ENCODE peak calls at places on chromosomes 11 and 22, in four cellular contexts. L is cardiac muscle cell, N is fibroblast of lung, R is kidney. A is an unnamed sample.
A peak's percentile ranks its signal among the peaks of the same experiment; 100 is the strongest.

GRCh38 chr11:65185869-65186341 is 4.2 kb downstream of the CAPN1 start:
- DNase-seq in R (peak; percentile 69), L (no peak), N (no peak), A (no peak)

GRCh38 chr11:69791266-69791665 is 16.1 kb upstream of the FGF4 start:
- DNase-seq in L (peak; percentile 37), R (no peak), N (peak; percentile 31), A (no peak)

GRCh38 chr22:22823126-22823804 is 64.4 kb upstream of the IGLL5 start:
- DNase-seq in R (no peak), N (no peak), L (no peak), A (no peak)

GRCh38 chr11:120035756-120036155 is 102.2 kb downstream of the TRIM29 start:
- DNase-seq in N (no peak), L (no peak), R (no peak), A (no peak)

GRCh38 chr11:3169235-3169951 is 4.3 kb upstream of the OSBPL5 start:
- DNase-seq in N (peak; percentile 66), L (peak; percentile 82), R (peak; percentile 80), A (no peak)

GRCh38 chr11:15929371-15929801 is 427.0 kb downstream of the SOX6 start:
- DNase-seq in R (no peak), L (no peak), N (no peak), A (peak; percentile 43)

GRCh38 chr11:128684582-128685382 is 9.1 kb upstream of the FLI1 start:
- DNase-seq in R (peak; percentile 66), L (no peak), N (no peak), A (no peak)

GRCh38 chr11:124867700-124868099 is 2.5 kb downstream of the ROBO3 start:
- DNase-seq in L (peak; percentile 54), R (peak; percentile 35), N (peak; percentile 48), A (no peak)

GRCh38 chr11:134544095-134544815 is 132.2 kb upstream of the B3GAT1 start:
- DNase-seq in R (no peak), N (no peak), L (no peak), A (no peak)

GRCh38 chr11:102994101-102994500 is 38.6 kb upstream of the MMP13 start:
- DNase-seq in R (no peak), L (no peak), N (no peak), A (no peak)

GRCh38 chr22:22076361-22076760 is 93.8 kb upstream of the TOP3B start:
- DNase-seq in N (no peak), R (no peak), L (no peak), A (no peak)

GRCh38 chr11:87298155-87298554 is 260.4 kb downstream of the TMEM135 start:
- DNase-seq in L (no peak), R (no peak), N (no peak), A (no peak)

GRCh38 chr22:40396882-40397281 is 26.5 kb downstream of the SGSM3 start:
- DNase-seq in L (peak; percentile 89), R (peak; percentile 77), N (peak; percentile 80), A (peak; percentile 59)

GRCh38 chr11:123386746-123387510 is 43.1 kb upstream of the GRAMD1B start:
- DNase-seq in R (no peak), L (no peak), N (no peak), A (no peak)

GRCh38 chr22:45928726-45929359 is 48.1 kb downstream of the WNT7B start:
- DNase-seq in R (no peak), N (no peak), L (no peak), A (no peak)

DNA sequence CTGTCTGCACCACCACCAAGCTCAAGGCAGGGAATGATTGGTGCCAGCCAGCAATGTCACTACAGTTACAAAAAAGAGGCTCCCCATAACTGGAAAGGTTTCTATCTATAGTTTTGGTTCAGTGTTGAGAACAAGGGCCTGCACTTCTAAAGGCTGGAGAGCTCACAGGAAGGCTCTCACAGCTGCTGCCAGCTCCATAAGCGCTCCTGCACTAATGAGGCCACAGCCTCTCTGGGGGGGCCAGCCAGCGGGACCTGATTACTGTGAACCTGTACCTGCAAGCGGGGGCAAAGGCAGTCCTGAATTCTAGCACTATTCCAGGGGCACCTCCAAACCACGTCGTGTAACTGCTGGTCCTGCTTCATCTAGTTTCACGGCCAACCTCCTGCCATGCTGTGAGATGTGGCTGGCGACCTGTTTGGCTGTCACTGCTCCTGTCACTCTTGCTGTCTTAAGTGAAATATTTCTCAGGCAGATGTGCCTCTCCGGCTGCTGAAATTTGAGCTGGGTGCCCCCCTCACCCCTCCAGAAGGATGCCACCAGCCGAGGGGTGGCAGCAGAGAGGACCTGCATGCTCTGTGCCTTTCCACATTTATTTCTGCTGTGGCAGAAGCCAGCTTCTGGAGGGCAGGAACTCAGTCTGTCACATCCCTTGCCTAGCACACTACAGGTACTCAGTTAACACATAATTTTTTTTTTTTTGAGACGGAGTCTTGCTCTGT is 53.3 kb upstream of the ARFGAP3 start:
- DNase-seq in L (no peak), N (no peak), R (no peak), A (no peak)
- H3K4me1 ChIP-seq in L (peaks cover 56% of the 10 kb centered on the region), N (peaks cover 8% of the 10 kb centered on the region), R (peaks cover 12% of the 10 kb centered on the region), A (peaks cover 39% of the 10 kb centered on the region)

GRCh38 chr11:894575-895201 is 15.9 kb downstream of the CHID1 start:
- DNase-seq in R (no peak), N (no peak), L (no peak), A (no peak)
- TF ChIP-seq CTCF in R (no peak), N (no peak), L (no peak), A (no peak)

GRCh38 chr11:132052904-132053303 is 682.5 kb downstream of the NTM start:
- DNase-seq in R (no peak), L (no peak), N (no peak), A (no peak)

GRCh38 chr11:132058211-132058772 is 687.9 kb downstream of the NTM start:
- DNase-seq in N (peak; percentile 13), L (peak; percentile 59), R (no peak), A (peak; percentile 72)

GRCh38 chr11:132055296-132055695 is 684.9 kb downstream of the NTM start:
- DNase-seq in N (no peak), R (no peak), L (no peak), A (no peak)

GRCh38 chr11:132054822-132055221 is 684.4 kb downstream of the NTM start:
- DNase-seq in N (peak; percentile 63), L (peak; percentile 73), R (no peak), A (no peak)

GRCh38 chr11:132056689-132057088 is 686.3 kb downstream of the NTM start:
- DNase-seq in N (peak; percentile 86), R (no peak), L (peak; percentile 81), A (no peak)
- H3K4me1 ChIP-seq in N (peaks cover 25% of the 10 kb centered on the region), R (no peaks in the 10 kb centered on the region), L (no peaks in the 10 kb centered on the region), A (no peaks in the 10 kb centered on the region)

GRCh38 chr11:61141601-61142028 is 19.6 kb downstream of the VPS37C start:
- DNase-seq in R (peak; percentile 83), L (no peak), N (no peak), A (no peak)
- TF ChIP-seq CTCF in R (no peak), L (no peak), N (no peak), A (no peak)

DNA sequence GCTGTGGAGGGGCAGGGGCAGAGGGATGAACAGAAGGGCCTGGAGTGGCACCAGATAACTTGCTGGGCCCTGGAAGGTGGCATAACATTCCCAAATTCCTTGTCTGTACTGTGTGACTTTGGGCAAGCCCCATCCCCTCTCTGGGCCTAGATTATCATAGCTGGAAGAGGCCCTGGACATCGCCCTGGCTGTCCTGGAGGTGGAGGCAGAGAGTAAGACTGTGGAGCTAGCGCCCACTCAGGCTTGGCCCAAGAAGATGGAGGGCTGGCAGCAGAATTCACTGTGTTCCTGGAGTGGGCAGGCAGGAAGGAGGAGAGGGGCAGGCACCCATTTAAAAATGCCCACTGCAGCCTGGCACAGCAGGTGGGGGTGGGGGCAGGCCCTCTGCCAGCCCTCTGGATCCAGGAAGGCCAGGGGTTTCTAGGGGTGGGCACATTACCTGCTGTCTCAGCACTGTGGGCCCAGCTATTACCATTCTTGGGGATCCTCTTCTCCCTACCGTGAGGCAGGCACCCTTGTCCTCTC is 22.6 kb downstream of the ARHGEF17 start:
- DNase-seq in N (peak; percentile 56), L (peak; percentile 65), R (no peak), A (no peak)
- H3K4me1 ChIP-seq in N (peaks cover 82% of the 10 kb centered on the region), L (peaks cover 68% of the 10 kb centered on the region), R (peaks cover 80% of the 10 kb centered on the region), A (peaks cover 94% of the 10 kb centered on the region)

GRCh38 chr11:14789879-14790484 is 102.0 kb downstream of the CYP2R1 start:
- DNase-seq in R (no peak), L (peak; percentile 41), N (peak; percentile 51), A (no peak)
- TF ChIP-seq CTCF in R (peak; percentile 35), L (peak; percentile 52), N (peak; percentile 54), A (peak; percentile 33)